ENCODE peak calls at places on chromosomes 4 and X, in nine cellular contexts. V is stomach, H is HCT116, T is left ventricle myocardium inferior, A is ovary, E is endothelial cell of umbilical vein, Q is PC-3, C is cardiac muscle cell, K is adrenal gland. M is an unnamed sample.

GRCh38 chrX:1169198-1169597 is 43.3 kb downstream of the CRLF2 start:
- DNase-seq in V (no peak), H (no peak), T (no peak), A (no peak), E (no peak), Q (no peak), C (no peak), K (no peak), M (no peak)

GRCh38 chrX:138930546-138930945 is 219.0 kb upstream of the FGF13 start:
- DNase-seq in V (no peak), H (no peak), T (no peak), A (no peak), E (no peak), Q (no peak), C (no peak), K (no peak), M (no peak)

GRCh38 chrX:94752434-94753169 is 1078.6 kb downstream of the FAM133A start:
- DNase-seq in V (no peak), H (no peak), T (no peak), A (no peak), E (no peak), Q (no peak), C (no peak), K (no peak), M (no peak)

GRCh38 chr4:74891037-74891436 is 41.9 kb upstream of the PARM1 start:
- DNase-seq in V (no peak), H (no peak), T (no peak), A (no peak), E (no peak), Q (no peak), C (no peak), K (no peak), M (no peak)

GRCh38 chrX:15790766-15791380 is 589 bp downstream of the ZRSR2 start:
- DNase-seq in V (peak), H (no peak), T (no peak), A (no peak), E (peak), Q (peak), C (peak), K (no peak), M (no peak)

GRCh38 chrX:136028383-136028984 is 43.2 kb downstream of the SLC9A6 start:
- DNase-seq in V (no peak), H (peak), T (no peak), A (no peak), E (peak), Q (peak), C (peak), K (no peak), M (no peak)

GRCh38 chrX:25968920-25969319 is 169.2 kb upstream of the MAGEB18 start:
- DNase-seq in V (no peak), H (no peak), T (no peak), A (no peak), E (peak), Q (peak), C (peak), K (peak), M (peak)

GRCh38 chrX:51614353-51614752 is 4.4 kb downstream of the CENPVL3 start:
- DNase-seq in V (no peak), H (peak), T (no peak), A (no peak), E (peak), Q (peak), C (peak), K (no peak), M (peak)

GRCh38 chrX:69503228-69503834 is 795 bp upstream of the NALF2 start:
- DNase-seq in V (no peak), H (peak), T (no peak), A (no peak), E (no peak), Q (no peak), C (no peak), K (peak), M (no peak)
- TF ChIP-seq CTCF in V (no peak), H (no peak), T (peak), A (no peak), E (no peak), Q (peak), C (peak), K (peak), M (no peak)

GRCh38 chr4:179843370-179843769 is 2399.8 kb upstream of the TENM3 start:
- DNase-seq in V (no peak), H (no peak), T (no peak), A (no peak), E (no peak), Q (no peak), C (no peak), K (no peak), M (no peak)
- H3K27ac ChIP-seq in V (no peak), H (no peak), T (no peak), A (no peak), E (no peak), Q (no peak), C (no peak), K (no peak), M (no peak)

DNA sequence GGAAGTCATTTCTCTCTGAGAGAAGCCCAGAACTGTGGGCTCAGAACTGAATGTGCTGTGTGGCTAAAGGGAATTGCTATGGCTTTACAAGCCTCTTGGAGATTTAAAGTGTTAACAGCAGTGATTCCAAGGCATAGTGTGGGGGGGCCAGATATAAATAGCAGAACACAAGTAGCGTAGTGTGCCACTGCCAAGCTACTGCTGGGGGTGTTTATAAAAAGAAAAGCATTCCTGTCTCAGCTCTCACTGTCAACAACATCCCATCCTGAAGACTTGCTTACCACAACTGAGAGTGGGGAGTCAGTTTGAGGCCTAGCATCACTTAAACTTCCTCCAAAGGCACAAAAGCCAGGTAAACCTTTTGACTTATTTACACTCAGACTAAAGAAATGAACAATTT is at the start of gene ART3:
- DNase-seq in V (no peak), H (no peak), T (no peak), A (no peak), E (no peak), Q (no peak), C (peak), K (no peak), M (no peak)
- H3K4me3 ChIP-seq in V (no peak), H (no peak), T (peak), A (no peak), E (no peak), Q (no peak), C (no peak), K (no peak), M (no peak)

GRCh38 chr4:145583191-145583590 is 36.0 kb upstream of the MMAA start:
- DNase-seq in V (no peak), H (no peak), T (no peak), A (no peak), E (no peak), Q (no peak), C (no peak), K (no peak), M (no peak)

GRCh38 chr4:145583656-145584055 is 35.5 kb upstream of the MMAA start:
- DNase-seq in V (no peak), H (no peak), T (no peak), A (no peak), E (no peak), Q (peak), C (no peak), K (no peak), M (no peak)

GRCh38 chr4:145589923-145590702 is 29.1 kb upstream of the MMAA start:
- DNase-seq in V (no peak), H (no peak), T (no peak), A (no peak), E (no peak), Q (peak), C (no peak), K (no peak), M (no peak)

GRCh38 chr4:145587088-145587487 is 32.1 kb upstream of the MMAA start:
- DNase-seq in V (no peak), H (no peak), T (no peak), A (no peak), E (no peak), Q (no peak), C (no peak), K (no peak), M (no peak)
- TF ChIP-seq CTCF in V (no peak), H (no peak), T (no peak), A (no peak), E (no peak), Q (no peak), C (no peak), K (no peak), M (no peak)

DNA sequence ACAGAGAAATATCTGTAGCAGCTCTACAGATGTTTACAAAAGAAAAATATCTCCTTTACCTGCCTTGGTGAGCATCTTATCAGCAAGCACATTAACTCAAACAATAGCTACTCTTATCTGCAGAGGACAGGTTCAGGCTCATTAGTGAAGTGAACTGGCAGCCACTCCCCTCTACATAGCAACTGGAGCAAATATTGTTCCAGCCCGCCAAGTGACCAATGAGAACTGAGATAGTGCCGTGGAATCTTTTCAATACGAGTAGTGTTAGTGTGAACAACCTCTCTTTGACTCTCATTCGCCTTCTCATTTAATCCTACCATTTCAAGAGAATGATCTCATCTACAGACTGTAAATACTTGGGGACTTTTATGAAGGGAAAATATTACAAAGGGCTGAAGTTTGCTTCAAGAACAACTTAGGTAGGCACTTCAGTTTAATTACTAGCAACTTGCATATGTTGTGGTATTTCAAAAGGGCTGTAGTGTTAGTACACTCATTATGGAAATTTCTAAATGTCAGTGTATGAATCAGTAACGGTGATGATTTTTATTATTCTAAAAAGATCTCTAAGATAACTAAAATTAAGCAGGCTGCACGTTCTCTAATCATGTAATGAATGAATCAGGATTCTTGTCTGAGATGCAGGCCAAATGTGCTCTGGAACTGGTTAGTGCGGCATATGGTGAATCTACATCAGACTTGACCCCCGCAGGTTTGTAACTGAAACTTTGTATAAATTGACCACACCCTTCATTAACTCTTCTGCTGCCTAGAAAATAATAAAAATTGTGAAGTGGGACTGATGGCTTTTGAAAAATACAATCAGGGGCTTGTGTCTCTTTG is 72.4 kb downstream of the PALLD start:
- DNase-seq in V (peak), H (peak), T (no peak), A (no peak), E (peak), Q (no peak), C (no peak), K (no peak), M (no peak)
- H3K27ac ChIP-seq in V (no peak), H (peak), T (peak), A (no peak), E (peak), Q (peak), C (peak), K (no peak), M (no peak)

GRCh38 chr4:109912706-109913621 is at the start of gene EGF:
- DNase-seq in V (no peak), H (no peak), T (no peak), A (no peak), E (no peak), Q (peak), C (peak), K (peak), M (no peak)
- H3K4me3 ChIP-seq in V (no peak), H (no peak), T (peak), A (no peak), E (no peak), Q (peak), C (no peak), K (peak), M (no peak)

DNA sequence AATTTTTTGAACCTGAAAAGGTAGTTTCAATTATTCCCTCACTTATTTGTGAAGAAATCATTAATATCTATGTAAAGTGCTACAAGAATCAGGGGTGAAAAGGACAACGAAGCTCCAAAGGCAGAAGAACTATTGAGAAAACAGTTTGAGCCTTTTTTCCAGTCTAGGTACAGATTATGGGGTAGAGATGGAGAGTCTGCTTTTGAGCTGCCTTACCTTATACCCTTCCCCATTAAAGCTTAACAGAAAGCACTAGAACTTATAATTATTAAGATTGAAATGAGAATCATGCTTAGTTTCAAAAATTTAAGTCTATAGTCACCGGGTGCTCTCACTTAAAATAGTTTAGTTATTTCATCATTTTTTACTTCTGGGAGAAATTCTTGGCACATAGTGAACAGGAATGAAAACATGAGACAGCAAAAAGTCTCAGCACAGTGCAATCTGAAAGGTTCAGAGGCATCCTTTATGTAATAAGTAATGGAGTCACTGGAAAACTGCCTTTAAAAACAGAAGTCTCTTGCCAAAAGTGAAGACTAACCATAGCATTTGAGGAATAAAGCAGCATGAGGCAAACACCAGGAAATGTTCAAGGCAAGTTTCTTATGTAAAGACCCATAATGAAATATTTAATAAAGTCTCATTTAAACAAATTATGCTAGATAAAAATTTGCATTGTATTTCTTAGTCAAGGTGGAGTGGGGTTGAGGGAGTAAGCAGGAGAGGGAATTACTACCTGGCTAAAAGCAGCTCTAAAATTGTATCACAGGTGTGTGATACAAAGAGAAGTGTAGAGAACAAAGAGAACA is 5.1 kb upstream of the DCLK2 start:
- DNase-seq in V (no peak), H (no peak), T (no peak), A (no peak), E (peak), Q (no peak), C (no peak), K (no peak), M (peak)
- TF ChIP-seq CTCF in V (no peak), H (no peak), T (no peak), A (no peak), E (no peak), Q (no peak), C (no peak), K (no peak), M (no peak)

DNA sequence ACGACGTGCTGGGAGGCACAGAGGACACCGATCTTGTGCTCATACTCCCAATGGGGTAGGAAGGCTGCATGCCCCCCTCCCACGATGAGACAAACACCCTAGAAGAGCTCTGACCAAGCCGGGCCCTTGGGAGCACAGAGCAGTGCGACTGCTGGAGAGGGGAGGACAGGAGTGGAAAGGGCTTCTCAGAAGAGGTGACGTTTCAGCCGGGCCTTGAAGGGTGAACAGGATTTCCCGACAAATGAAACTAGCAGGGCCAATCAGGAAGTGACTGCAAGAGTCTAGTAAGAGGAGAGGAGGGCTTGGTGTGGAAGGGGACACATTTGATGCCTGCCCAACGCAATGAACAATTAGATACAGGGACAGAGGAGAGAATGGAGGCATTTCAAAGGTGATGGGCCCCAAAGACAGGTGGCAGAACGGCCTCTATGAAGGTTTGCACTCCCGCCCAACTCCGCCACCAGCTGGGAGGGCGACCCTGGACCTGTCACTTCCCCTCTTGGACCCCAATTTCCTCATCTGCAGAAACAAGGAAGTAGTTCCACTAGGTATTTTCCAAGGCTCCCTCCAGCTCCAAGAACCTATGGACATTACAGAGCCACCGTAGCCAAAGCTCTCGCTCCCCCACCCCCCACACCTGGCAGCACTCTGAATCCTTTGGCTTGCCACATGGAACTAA is 3.9 kb downstream of the HCFC1 start:
- DNase-seq in V (no peak), H (no peak), T (no peak), A (no peak), E (peak), Q (no peak), C (no peak), K (no peak), M (no peak)
- H3K27ac ChIP-seq in V (peak), H (no peak), T (peak), A (no peak), E (no peak), Q (no peak), C (no peak), K (no peak), M (no peak)

GRCh38 chr4:68271851-68272756 is 26.6 kb upstream of the TMPRSS11B start:
- DNase-seq in V (no peak), H (peak), T (no peak), A (no peak), E (peak), Q (peak), C (peak), K (no peak), M (peak)
- H3K4me3 ChIP-seq in V (no peak), H (no peak), T (peak), A (no peak), E (no peak), Q (peak), C (peak), K (no peak), M (peak)

DNA sequence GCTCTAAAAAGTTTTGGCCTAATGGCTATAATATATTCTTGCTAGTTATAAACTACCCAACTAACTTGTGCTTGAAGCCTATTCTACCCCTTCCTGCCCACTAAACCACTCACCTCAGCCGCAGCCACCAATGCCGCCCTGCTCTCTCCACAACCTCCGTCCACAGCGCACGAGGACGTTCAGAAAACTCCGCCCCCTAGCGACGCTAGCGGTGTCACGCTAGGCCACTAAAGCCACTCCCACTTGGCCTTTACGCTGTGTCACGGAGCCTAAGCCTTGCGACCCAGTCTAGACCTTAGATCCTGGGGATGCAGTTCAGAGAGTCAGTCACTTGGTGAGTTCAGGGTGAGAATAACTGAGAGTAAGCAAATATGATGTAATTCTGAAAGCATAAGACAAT is at the start of gene TEX11:
- DNase-seq in V (no peak), H (no peak), T (no peak), A (no peak), E (no peak), Q (no peak), C (no peak), K (no peak), M (no peak)
- TF ChIP-seq CTCF in V (no peak), H (no peak), T (no peak), A (no peak), E (no peak), Q (no peak), C (no peak), K (no peak), M (no peak)